ENCODE peak calls at places on chromosome 2, in four cellular contexts. Z is K562, J is SK-N-SH, E is GM12878. U is an unnamed sample.

GRCh38 chr2:123958011-123958410 is 67.1 kb upstream of the CNTNAP5 start:
- DNase-seq in E (no peak), J (no peak), Z (no peak), U (no peak)

GRCh38 chr2:153043385-153043784 is 325.0 kb downstream of the ARL6IP6 start:
- DNase-seq in J (no peak), Z (no peak), E (no peak), U (no peak)

GRCh38 chr2:235021752-235022151 is 69.9 kb downstream of the SH3BP4 start:
- DNase-seq in E (no peak), Z (no peak), J (peak; percentile 43), U (no peak)

GRCh38 chr2:118003396-118003824 is 10.5 kb downstream of the CCDC93 start:
- DNase-seq in J (peak; percentile 69), E (peak; percentile 48), Z (peak; percentile 65), U (peak; percentile 25)

GRCh38 chr2:178436662-178437061 is 14.3 kb downstream of the PRKRA start:
- DNase-seq in Z (no peak), J (no peak), E (no peak), U (no peak)

GRCh38 chr2:134193006-134193405 is 60.9 kb upstream of the MGAT5 start:
- DNase-seq in Z (no peak), J (no peak), E (no peak), U (no peak)

GRCh38 chr2:170815746-170816498 is 765 bp upstream of the GAD1 start:
- DNase-seq in J (peak; percentile 89), E (no peak), Z (peak; percentile 86), U (peak; percentile 90)

GRCh38 chr2:20506281-20506685 is 59.4 kb downstream of the RHOB start:
- DNase-seq in Z (no peak), J (no peak), E (no peak), U (no peak)

GRCh38 chr2:226354434-226354833 is 445.2 kb downstream of the IRS1 start:
- DNase-seq in J (no peak), Z (no peak), E (no peak), U (no peak)

GRCh38 chr2:219576505-219577388 is 4.6 kb downstream of the INHA start:
- DNase-seq in Z (peak; percentile 45), E (no peak), J (no peak), U (peak; percentile 65)

GRCh38 chr2:88002359-88002707 is 14.0 kb downstream of the RNU2-63P start:
- DNase-seq in Z (no peak), J (no peak), E (no peak), U (no peak)

GRCh38 chr2:235303499-235304291 is 190.1 kb upstream of the AGAP1 start:
- DNase-seq in E (no peak), J (no peak), Z (no peak), U (peak; percentile 51)

GRCh38 chr2:96103906-96104861 is 12.2 kb downstream of the ADRA2B start:
- DNase-seq in J (no peak), Z (no peak), E (no peak), U (peak; percentile 7)

GRCh38 chr2:10327896-10328666 is 25.4 kb downstream of the HPCAL1 start:
- DNase-seq in E (no peak), J (no peak), Z (no peak), U (no peak)

GRCh38 chr2:174877796-174878195 is 113.5 kb upstream of the CHRNA1 start:
- DNase-seq in Z (no peak), E (no peak), J (peak; percentile 39), U (no peak)

GRCh38 chr2:105405291-105405690 is 6.4 kb upstream of the FHL2 start:
- DNase-seq in E (no peak), Z (no peak), J (no peak), U (no peak)

GRCh38 chr2:207531024-207531411 is 1.3 kb downstream of the CREB1 start:
- DNase-seq in J (peak; percentile 19), Z (no peak), E (no peak), U (no peak)

GRCh38 chr2:85706063-85706462 is 11.9 kb downstream of the GNLY start:
- DNase-seq in E (no peak), J (no peak), Z (no peak), U (no peak)

GRCh38 chr2:85705680-85706039 is 11.5 kb downstream of the GNLY start:
- DNase-seq in J (no peak), E (no peak), Z (no peak), U (no peak)

GRCh38 chr2:85706604-85707296 is 12.6 kb downstream of the GNLY start:
- DNase-seq in E (no peak), J (no peak), Z (no peak), U (no peak)

GRCh38 chr2:85704038-85704437 is 9.9 kb downstream of the GNLY start:
- DNase-seq in Z (no peak), J (no peak), E (no peak), U (no peak)

DNA sequence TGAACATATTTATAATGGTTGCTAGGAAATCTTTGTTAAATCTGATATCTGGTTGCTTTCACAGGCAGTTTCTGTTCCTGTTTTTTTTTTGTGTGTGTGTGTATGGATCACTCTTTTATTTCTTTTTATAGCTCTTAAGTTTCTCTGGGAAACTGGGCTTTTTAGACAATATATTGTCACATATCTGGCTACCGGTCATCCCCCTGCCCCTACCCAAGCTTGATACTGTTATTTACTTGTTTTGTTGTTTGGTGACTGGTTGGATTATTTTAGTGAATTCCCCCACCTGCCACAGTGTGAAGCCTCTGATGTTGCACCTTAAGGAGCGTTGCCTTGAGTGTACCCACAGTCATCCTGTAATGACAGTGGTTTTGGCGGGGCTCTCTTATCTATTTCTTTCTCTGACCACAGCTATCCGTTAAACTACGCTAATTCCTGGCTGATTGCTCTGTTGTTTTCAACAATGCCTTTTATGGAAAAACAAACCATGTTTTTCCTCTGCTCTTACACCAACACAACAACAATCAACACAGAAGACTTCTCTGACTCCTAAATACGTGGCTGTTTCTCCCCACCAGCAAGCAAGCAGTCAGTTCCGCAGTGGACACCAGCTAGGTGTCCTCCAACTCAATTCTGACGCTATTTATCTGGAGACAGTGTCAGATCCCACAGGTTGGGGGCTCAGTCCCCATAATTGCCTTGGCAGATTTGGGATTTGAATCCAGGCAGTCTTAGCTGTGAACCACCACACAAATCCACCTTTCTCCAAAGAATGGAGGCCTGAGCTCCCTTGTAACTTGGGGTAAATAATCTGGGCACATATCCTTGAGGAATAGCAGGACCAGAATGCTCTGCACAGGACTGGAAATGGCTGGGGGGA is 10.9 kb downstream of the GNLY start:
- DNase-seq in J (no peak), E (peak; percentile 63), Z (no peak), U (no peak)
- TF ChIP-seq USF1 in J (no peak), E (no peak), Z (no peak), U (no peak)

GRCh38 chr2:36915627-36916026 is 50.7 kb downstream of the STRN start:
- DNase-seq in Z (no peak), J (no peak), E (no peak), U (no peak)

GRCh38 chr2:36911012-36911411 is 55.3 kb downstream of the STRN start:
- DNase-seq in Z (no peak), J (no peak), E (no peak), U (no peak)

GRCh38 chr2:36918307-36918706 is 48.0 kb downstream of the STRN start:
- DNase-seq in Z (no peak), J (no peak), E (no peak), U (no peak)

GRCh38 chr2:36912692-36913091 is 53.6 kb downstream of the STRN start:
- DNase-seq in E (no peak), J (no peak), Z (no peak), U (no peak)
- TF ChIP-seq USF1 in E (no peak), J (no peak), Z (no peak), U (no peak)

DNA sequence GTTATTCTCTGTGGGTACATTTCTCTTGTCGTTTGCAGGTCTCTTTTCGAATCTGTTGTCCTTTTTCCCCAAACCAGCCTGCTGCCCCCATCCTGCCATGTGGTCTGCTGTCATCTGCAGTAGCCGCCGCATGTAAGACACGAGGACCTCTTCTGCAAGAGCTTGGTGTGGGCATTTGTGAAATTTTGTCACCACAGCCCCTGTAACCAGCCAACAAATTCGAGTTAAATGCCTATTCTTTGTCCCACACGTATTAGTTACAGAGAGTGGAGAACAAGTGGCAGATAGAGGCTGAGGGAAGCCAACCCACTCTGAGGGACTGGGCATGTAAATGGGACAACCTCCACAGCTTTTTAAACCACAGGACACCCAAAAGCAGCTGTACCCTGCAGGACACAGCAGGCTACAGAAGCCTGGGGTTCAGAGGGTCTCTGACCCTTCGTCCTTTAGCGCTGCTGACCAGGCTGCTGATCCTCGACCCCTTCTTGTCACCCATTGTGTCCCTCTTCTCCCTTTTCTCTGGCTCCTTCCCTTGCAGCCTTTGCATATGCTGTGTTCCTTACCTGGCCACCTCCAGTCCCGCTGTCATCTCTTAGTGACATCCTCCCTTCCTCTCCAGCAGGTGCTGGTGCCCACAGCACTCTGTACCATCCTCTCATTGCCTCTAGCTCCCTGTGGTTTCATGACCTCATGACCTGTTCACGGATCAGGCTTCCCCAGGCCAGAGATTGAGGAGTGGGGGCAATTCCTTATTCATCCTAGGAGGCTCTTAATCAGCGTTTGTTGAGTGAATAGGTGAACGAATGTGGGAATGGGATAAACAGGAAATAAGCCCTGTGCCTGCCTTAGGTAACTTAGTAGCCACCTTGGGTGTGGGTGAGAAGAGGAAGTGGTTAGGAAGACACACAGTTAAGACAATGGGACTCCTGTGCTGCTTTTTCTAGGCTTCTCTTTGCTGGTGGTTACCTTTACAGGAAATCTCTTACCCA is 35.3 kb downstream of the ITGA6 start:
- DNase-seq in Z (no peak), J (no peak), E (peak; percentile 23), U (no peak)
- TF ChIP-seq USF1 in Z (no peak), J (no peak), E (no peak), U (no peak)

DNA sequence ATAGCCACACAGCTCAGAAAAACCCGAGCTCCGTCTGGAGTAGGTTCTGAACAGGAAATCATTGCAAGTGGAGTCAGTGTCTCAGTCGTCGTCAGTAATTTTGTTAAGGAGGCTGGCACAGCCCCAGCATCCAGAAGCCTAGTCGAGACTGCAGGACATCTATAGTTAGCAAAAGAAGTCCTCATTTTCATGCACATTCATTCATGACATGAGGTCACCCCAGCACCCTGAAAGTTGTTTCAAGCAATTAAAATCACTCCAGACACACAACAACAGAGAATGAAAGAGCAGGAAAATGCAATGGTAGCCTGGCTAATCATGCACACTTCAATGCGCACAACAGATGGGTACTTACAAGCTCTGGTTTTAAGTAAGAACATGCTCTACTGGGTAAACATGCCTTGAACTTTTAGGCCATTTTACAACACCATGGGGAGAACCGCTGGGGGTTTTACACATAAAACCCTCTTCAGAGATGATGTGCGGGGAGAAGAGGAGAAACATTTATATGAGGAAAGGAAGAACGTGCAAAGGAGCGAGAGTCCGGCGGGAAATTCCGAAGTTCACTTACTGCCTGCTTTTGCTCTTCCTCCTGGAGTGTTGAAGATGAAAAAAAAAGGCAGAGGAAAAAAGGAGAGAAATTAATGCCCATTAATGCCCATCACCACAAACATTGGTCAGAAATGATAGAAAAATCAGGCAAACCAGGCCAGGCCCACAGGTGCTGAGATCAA is 77.4 kb upstream of the DNMT3A start:
- DNase-seq in J (peak; percentile 53), Z (no peak), E (peak; percentile 95), U (no peak)
- TF ChIP-seq USF1 in J (no peak), Z (no peak), E (no peak), U (no peak)

DNA sequence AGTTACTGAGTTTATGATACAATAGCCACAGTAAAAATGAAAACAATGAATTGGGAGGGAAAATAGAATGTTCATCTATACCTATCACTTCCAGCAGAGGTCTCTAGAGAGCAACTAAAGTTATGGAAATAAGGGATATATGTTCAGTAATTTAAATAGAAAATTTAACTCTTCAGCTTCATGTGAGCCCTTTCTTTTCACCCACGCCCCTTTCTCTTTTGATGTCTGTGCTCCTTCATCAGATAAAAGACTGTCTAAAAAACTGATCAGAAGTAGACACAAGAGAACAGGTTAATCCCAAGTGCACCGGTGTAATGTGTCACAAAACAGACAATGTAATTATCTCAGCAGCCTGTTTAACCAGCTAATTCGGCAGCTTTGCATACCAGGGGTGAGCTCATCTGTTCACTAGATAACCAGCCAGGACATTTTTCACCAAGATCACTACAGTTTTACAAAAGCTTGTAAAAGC is 238.5 kb upstream of the ERBB4 start:
- DNase-seq in E (peak; percentile 17), Z (no peak), J (peak; percentile 29), U (no peak)
- TF ChIP-seq USF1 in E (no peak), Z (no peak), J (no peak), U (no peak)

GRCh38 chr2:102983786-102984185 is 222.0 kb downstream of the TMEM182 start:
- DNase-seq in E (no peak), J (no peak), Z (no peak), U (no peak)
- TF ChIP-seq USF1 in E (no peak), J (no peak), Z (no peak), U (no peak)

U was measured in WTC11.